ENCODE peak calls at places on chromosome 20, in five cellular contexts. C is BJ, S is epithelial cell of esophagus, X is cardiac fibroblast, Y is uterus. R is an unnamed sample.

GRCh38 chr20:38674178-38675133 is 49.8 kb upstream of the SLC32A1 start:
- DNase-seq in C (no peak), S (peak), X (peak), Y (no peak), R (no peak)

GRCh38 chr20:34472246-34472925 is 43.8 kb upstream of the DYNLRB1 start:
- DNase-seq in C (peak), S (peak), X (peak), Y (no peak), R (peak)

GRCh38 chr20:44776977-44777376 is 31.3 kb downstream of the KCNK15 start:
- DNase-seq in C (no peak), S (peak), X (peak), Y (no peak), R (no peak)

GRCh38 chr20:37128803-37129202 is 33.0 kb upstream of the RBL1 start:
- DNase-seq in C (no peak), S (no peak), X (no peak), Y (no peak), R (no peak)

GRCh38 chr20:33480071-33480470 is 9.8 kb upstream of the CBFA2T2 start:
- DNase-seq in C (no peak), S (no peak), X (no peak), Y (no peak), R (no peak)

GRCh38 chr20:36957875-36958667 is 6.6 kb upstream of the SAMHD1 start:
- DNase-seq in C (no peak), S (no peak), X (no peak), Y (no peak), R (no peak)

GRCh38 chr20:14717124-14718004 is 380.0 kb upstream of the FLRT3 start:
- DNase-seq in C (no peak), S (peak), X (no peak), Y (no peak), R (no peak)

GRCh38 chr20:23622839-23623343 is 14.9 kb downstream of the CST3 start:
- DNase-seq in C (peak), S (peak), X (peak), Y (peak), R (no peak)

GRCh38 chr20:37897008-37897548 is 5.8 kb upstream of the VSTM2L start:
- DNase-seq in C (no peak), S (no peak), X (peak), Y (no peak), R (no peak)

GRCh38 chr20:23641936-23642751 is 4.4 kb upstream of the CST3 start:
- DNase-seq in C (peak), S (peak), X (peak), Y (no peak), R (no peak)

GRCh38 chr20:10516529-10516928 is 81.4 kb downstream of the SLX4IP start:
- DNase-seq in C (no peak), S (no peak), X (no peak), Y (no peak), R (no peak)

GRCh38 chr20:61662946-61663460 is 402.7 kb downstream of the TAF4 start:
- DNase-seq in C (no peak), S (no peak), X (no peak), Y (no peak), R (no peak)

GRCh38 chr20:25336561-25337422 is 53.8 kb downstream of the ABHD12 start:
- DNase-seq in C (no peak), S (peak), X (peak), Y (no peak), R (no peak)
- TF ChIP-seq CTCF in C (peak), S (peak), X (peak), Y (no peak), R (peak)

DNA sequence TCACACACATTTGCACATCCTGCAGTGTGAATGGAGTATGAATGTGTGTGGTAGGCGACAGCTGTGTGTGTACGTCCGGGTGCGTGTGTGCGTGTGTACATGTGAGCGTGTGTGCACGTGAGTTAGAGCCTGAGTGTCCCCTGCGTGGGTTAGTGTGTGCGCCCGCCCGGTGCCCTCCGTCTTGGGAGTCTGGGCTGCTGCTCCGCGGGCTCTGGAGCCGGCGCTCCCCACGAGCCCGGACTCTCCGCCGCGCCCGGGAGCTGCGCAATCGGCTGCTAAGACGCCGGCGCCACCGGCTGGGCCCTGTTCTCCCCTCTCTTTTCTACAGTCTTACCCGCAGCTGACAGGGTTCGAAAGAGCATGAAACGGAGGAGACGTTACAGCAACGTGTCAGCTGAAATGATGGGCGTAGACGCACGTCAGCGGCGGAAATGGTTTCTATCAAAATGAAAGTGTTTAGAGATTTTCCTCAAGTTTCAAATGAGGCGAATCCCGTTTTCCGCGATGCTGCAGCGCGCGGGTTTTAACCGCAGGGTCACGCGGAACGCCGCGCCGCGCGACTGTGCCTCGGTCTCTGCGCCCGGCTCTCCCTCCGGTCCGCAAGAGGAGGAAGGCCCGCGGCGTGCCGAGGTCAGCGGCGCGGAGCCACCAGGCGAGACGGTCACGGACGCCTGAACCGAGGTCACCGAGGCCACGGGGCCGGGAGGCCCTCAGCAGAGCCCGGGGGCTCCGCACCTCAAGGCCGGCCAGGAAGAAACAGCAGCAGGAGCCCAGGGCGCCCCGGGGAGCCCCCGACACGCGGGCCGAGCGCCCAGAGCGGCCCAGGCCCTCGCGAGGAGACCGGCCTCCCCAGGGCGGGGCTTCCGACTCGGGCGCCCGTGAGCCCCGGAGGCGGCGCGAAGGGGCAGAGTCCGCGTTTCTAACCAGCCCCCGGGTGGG is 95.3 kb upstream of the BHLHE23 start:
- DNase-seq in C (no peak), S (peak), X (peak), Y (peak), R (no peak)
- H3K4me3 ChIP-seq in C (peak), S (peak), X (peak), Y (peak), R (peak)

GRCh38 chr20:21640556-21640955 is 64.9 kb upstream of the PAX1 start:
- DNase-seq in C (no peak), S (peak), X (no peak), Y (no peak), R (no peak)
- TF ChIP-seq CTCF in C (no peak), S (peak), X (no peak), Y (no peak), R (no peak)

DNA sequence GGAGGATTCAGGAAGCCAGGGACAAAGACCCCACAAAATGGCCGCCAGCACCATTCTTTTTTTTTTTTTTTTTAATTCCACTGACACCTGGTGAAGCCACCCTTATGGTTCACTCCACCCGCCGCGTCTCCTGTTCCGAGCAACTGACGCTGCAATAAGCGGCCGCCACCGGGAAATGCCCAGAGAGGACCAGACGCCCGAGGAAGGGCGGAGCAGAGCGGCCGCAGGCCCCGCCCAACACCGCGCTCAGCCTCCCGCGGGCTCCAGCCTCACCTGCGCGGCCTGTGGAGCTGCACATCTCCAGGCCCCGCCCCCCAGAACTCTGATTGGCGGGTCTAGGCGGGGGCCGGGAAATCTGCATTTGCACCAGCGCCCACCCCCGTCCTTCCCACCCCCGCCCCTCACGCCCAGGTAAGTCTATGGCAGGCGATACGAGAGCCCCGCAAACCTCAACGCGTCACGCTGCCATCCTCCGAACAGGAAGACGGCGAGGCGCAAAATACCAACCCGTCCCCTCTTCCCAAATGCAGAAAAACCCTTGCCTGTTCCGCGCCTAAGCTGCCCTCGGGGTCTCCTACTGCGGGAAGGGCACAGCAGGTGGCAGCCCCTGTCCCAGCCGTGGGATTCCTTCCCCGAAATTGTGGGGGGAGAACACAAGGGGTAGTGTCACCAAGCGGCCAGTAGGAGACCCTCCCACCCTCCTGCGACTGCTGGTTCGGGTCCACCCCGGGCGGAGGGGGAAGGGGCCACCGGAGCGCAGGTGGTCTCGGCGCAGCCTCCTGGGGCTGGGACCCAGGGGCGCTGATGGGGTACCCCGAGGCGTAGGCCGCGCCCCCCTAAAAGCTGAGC is 948 bp downstream of the ATP9A start:
- DNase-seq in C (no peak), S (peak), X (no peak), Y (peak), R (no peak)
- H3K4me3 ChIP-seq in C (peak), S (peak), X (peak), Y (peak), R (peak)

GRCh38 chr20:58702859-58703648 is 10.5 kb downstream of the NPEPL1 start:
- DNase-seq in C (no peak), S (no peak), X (no peak), Y (no peak), R (no peak)
- TF ChIP-seq CTCF in C (peak), S (no peak), X (peak), Y (no peak), R (peak)

R was measured in retinal pigment epithelial cell.